ENCODE peak calls at places on chromosomes 13 and 19, in four cellular contexts. W is RPMI8226, N is kidney tubule cell, F is lung microvascular endothelial cell. H is an unnamed sample.

GRCh38 chr19:54707932-54708331 is 16.3 kb upstream of the KIR3DL3 start:
- DNase-seq in W (peak), N (no peak), F (no peak), H (no peak)

GRCh38 chr19:55383789-55384575 is at the start of gene TMEM238:
- DNase-seq in W (peak), N (peak), F (peak), H (no peak)

GRCh38 chr19:58395979-58396627 is 647 bp downstream of the RNF225 start:
- DNase-seq in W (no peak), N (no peak), F (no peak), H (no peak)

GRCh38 chr13:113429608-113429985 is 23.7 kb downstream of the ADPRHL1 start:
- DNase-seq in W (no peak), N (no peak), F (no peak), H (no peak)

GRCh38 chr19:5107432-5108122 is 138.7 kb downstream of the KDM4B start:
- DNase-seq in W (no peak), N (no peak), F (no peak), H (no peak)

GRCh38 chr13:37476874-37477273 is 121.7 kb downstream of the POSTN start:
- DNase-seq in W (no peak), N (no peak), F (peak), H (no peak)

GRCh38 chr13:44523176-44524017 is 52.7 kb downstream of the TSC22D1 start:
- DNase-seq in W (peak), N (peak), F (peak), H (no peak)

GRCh38 chr19:45253396-45254027 is 2.4 kb downstream of the MARK4 start:
- DNase-seq in W (no peak), N (peak), F (peak), H (no peak)

GRCh38 chr13:111304603-111305289 is 15.7 kb upstream of the TEX29 start:
- DNase-seq in W (no peak), N (no peak), F (no peak), H (no peak)

GRCh38 chr13:73961181-73961580 is 173.0 kb downstream of the KLF12 start:
- DNase-seq in W (no peak), N (no peak), F (no peak), H (no peak)

GRCh38 chr19:7153008-7153407 is 83.5 kb downstream of the ZNF557 start:
- DNase-seq in W (no peak), N (no peak), F (no peak), H (no peak)

GRCh38 chr19:13143135-13143534 is 7.0 kb downstream of the STX10 start:
- DNase-seq in W (no peak), N (peak), F (peak), H (no peak)

GRCh38 chr13:95787356-95788099 is 110.6 kb downstream of the DNAJC3 start:
- DNase-seq in W (no peak), N (no peak), F (no peak), H (no peak)

GRCh38 chr19:54439174-54439851 is 9.7 kb upstream of the LENG8 start:
- DNase-seq in W (peak), N (peak), F (peak), H (peak)

GRCh38 chr13:51435002-51435578 is 17.7 kb downstream of the INTS6 start:
- DNase-seq in W (no peak), N (peak), F (peak), H (peak)

GRCh38 chr13:20193924-20194631 is 1.3 kb upstream of the GJB2 start:
- DNase-seq in W (peak), N (no peak), F (no peak), H (no peak)

GRCh38 chr19:12379732-12380443 is 14.4 kb upstream of the ZNF442 start:
- DNase-seq in W (no peak), N (no peak), F (no peak), H (no peak)

GRCh38 chr19:13917888-13918406 is 11.9 kb downstream of the CC2D1A start:
- DNase-seq in W (no peak), N (no peak), F (no peak), H (no peak)

GRCh38 chr19:15195381-15195964 is 5.3 kb downstream of the NOTCH3 start:
- DNase-seq in W (no peak), N (peak), F (no peak), H (peak)

GRCh38 chr19:18439025-18439909 is 1.3 kb upstream of the ISYNA1 start:
- DNase-seq in W (no peak), N (no peak), F (no peak), H (no peak)